ENCODE peak calls at places on chromosomes 2 and 18, in five cellular contexts. H is CD8-positive, alpha-beta T cell; N is GM06990; C is astrocyte; U is WERI-Rb-1. I is an unnamed sample.

GRCh38 chr2:13522917-13523821 is 806.4 kb downstream of the TRIB2 start:
- DNase-seq in N (peak; percentile 59), U (no peak), C (peak; percentile 71), H (no peak), I (no peak)

GRCh38 chr2:69565431-69565839 is 78.1 kb downstream of the AAK1 start:
- DNase-seq in N (peak; percentile 24), U (peak; percentile 85), H (peak; percentile 43), C (no peak), I (peak; percentile 73)

GRCh38 chr18:45589559-45590041 is 25.7 kb upstream of the SLC14A2 start:
- DNase-seq in C (peak; percentile 91), N (no peak), U (no peak), H (no peak), I (peak; percentile 11)

GRCh38 chr2:232368311-232368731 is 10.2 kb upstream of the ALPP start:
- DNase-seq in U (no peak), C (no peak), N (no peak), H (no peak), I (no peak)

GRCh38 chr2:151762694-151763093 is 28.4 kb upstream of the NEB start:
- DNase-seq in N (no peak), H (no peak), U (peak; percentile 18), C (no peak), I (no peak)

GRCh38 chr2:45432406-45432805 is 178.7 kb downstream of the SRBD1 start:
- DNase-seq in U (no peak), N (no peak), C (no peak), H (no peak), I (no peak)

GRCh38 chr2:221973502-221973901 is 325.3 kb downstream of the PAX3 start:
- DNase-seq in N (no peak), U (no peak), C (no peak), H (no peak), I (no peak)

GRCh38 chr2:60992985-60993392 is 24.5 kb upstream of the PEX13 start:
- DNase-seq in N (peak; percentile 83), H (no peak), U (no peak), C (no peak), I (no peak)

GRCh38 chr2:234490239-234491074 is 6.4 kb downstream of the ARL4C start:
- DNase-seq in H (no peak), N (no peak), C (no peak), U (no peak), I (no peak)

GRCh38 chr2:74186038-74186437 is 7.4 kb upstream of the MOB1A start:
- DNase-seq in U (no peak), C (no peak), H (no peak), N (peak; percentile 82), I (no peak)

GRCh38 chr2:66434679-66435548 is at the start of gene MEIS1:
- DNase-seq in C (peak; percentile 99), U (peak; percentile 96), H (no peak), N (peak; percentile 64), I (peak; percentile 81)

GRCh38 chr2:237287874-237288273 is 126.1 kb downstream of the COL6A3 start:
- DNase-seq in H (no peak), U (no peak), C (no peak), N (no peak), I (no peak)

GRCh38 chr2:56231361-56231760 is 47.6 kb downstream of the CCDC85A start:
- DNase-seq in N (no peak), C (no peak), H (no peak), U (no peak), I (no peak)

GRCh38 chr2:76197842-76198448 is 487.2 kb upstream of the GCFC2 start:
- DNase-seq in H (no peak), N (peak; percentile 15), U (peak; percentile 80), C (peak; percentile 23), I (peak; percentile 80)

GRCh38 chr18:21393986-21394385 is 152.0 kb downstream of the GREB1L start:
- DNase-seq in C (no peak), H (no peak), N (no peak), U (no peak), I (no peak)

GRCh38 chr2:237473474-237474453 is 13.3 kb upstream of the MLPH start:
- DNase-seq in U (no peak), N (no peak), H (no peak), C (peak; percentile 89), I (no peak)

GRCh38 chr18:42614619-42615293 is 500.7 kb downstream of the RIT2 start:
- DNase-seq in N (no peak), U (peak; percentile 14), C (peak; percentile 20), H (no peak), I (no peak)

GRCh38 chr2:104852161-104852689 is 1.7 kb upstream of the POU3F3 start:
- DNase-seq in H (no peak), C (no peak), U (no peak), N (no peak), I (peak; percentile 58)

GRCh38 chr18:60100805-60101204 is 201.0 kb downstream of the PMAIP1 start:
- DNase-seq in H (no peak), C (no peak), U (no peak), N (no peak), I (no peak)

GRCh38 chr2:234241656-234242445 is 191.3 kb downstream of the SPP2 start:
- DNase-seq in N (no peak), H (no peak), C (peak; percentile 97), U (no peak), I (peak; percentile 54)

DNA sequence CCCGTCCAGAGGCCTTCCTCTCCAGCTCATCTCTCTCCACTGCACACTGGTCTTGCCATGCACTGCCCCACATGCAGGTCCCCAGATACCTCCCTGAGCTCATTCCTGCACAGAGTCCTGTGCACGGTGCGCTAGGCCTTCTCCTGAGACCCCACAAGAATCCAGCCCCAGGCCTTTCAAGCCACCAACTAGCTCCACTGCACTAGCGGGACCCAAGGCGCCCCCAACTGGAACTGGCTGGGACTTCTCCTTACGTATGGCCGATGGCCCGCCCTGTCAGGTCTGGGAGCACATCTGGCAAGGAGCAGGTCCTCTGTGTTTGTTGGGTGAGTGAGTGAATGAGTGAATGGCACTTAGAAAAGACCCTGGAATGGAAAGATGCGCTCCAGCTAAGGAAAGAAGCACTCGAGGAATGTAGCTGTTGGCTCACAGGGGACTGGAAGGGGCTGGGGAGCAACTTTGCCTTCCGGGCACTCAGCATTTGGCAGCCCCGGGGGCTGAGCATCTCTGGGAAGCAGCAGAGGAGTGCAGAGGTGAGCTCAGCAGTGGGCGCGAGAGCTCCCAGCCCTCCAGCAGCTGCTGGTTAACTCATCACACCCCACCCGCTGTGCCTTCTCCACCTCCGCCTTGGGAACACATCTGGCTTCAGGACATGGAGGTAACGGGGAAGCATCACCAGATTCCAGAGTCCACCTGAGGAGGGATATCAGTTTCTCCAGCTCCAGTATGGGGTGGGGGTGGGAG is 223.1 kb downstream of the GLI2 start:
- DNase-seq in C (no peak), N (no peak), H (no peak), U (peak; percentile 45), I (peak; percentile 54)
- TF ChIP-seq CTCF in C (no peak), N (peak; percentile 22), H (no peak), U (peak; percentile 63), I (peak; percentile 25)

DNA sequence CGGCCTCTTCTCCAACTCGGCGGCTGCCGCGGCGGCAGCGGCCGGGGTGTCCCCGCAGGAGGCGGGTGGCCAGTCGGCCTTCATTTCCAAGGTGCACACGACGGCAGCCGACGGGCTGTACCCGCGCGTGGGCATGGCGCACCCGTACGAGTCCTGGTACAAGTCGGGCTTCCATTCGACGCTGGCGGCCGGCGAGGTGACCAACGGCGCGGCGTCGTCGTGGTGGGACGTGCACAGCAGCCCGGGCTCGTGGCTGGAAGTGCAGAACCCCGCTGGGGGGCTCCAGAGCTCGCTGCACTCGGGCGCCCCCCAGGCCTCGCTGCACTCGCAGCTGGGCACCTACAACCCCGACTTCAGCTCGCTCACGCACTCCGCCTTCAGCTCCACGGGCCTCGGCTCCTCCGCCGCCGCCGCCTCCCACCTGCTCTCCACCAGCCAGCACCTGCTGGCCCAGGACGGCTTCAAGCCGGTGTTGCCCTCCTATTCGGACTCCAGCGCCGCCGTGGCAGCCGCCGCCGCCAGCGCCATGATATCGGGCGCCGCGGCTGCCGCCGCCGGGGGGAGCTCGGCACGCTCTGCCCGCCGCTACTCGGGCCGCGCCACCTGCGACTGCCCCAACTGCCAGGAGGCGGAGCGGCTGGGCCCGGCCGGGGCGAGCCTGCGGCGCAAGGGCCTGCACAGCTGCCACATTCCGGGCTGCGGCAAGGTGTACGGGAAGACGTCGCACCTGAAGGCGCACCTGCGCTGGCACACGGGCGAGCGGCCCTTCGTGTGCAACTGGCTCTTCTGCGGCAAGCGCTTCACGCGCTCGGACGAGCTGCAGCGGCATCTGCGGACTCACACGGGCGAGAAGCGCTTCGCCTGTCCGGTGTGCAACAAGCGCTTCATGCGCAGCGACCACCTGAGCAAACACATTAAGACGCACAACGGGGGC is 1.9 kb downstream of the SP9 start:
- DNase-seq in C (no peak), U (peak; percentile 59), H (no peak), N (peak; percentile 74), I (peak; percentile 67)
- TF ChIP-seq CTCF in C (no peak), U (peak; percentile 34), H (no peak), N (peak; percentile 40), I (no peak)

GRCh38 chr2:7111626-7112025 is 194.4 kb downstream of the RNF144A start:
- DNase-seq in U (peak; percentile 55), C (no peak), N (no peak), H (no peak), I (no peak)
- TF ChIP-seq CTCF in U (peak; percentile 44), C (no peak), N (peak; percentile 37), H (no peak), I (no peak)

GRCh38 chr18:63342206-63342605 is 22.6 kb upstream of the BCL2 start:
- DNase-seq in C (no peak), H (no peak), U (peak; percentile 60), N (no peak), I (peak; percentile 53)

GRCh38 chr18:63344263-63344662 is 22.7 kb downstream of the KDSR start:
- DNase-seq in H (no peak), U (no peak), N (no peak), C (no peak), I (no peak)

GRCh38 chr18:63344918-63345317 is 22.1 kb downstream of the KDSR start:
- DNase-seq in N (no peak), C (no peak), U (no peak), H (no peak), I (no peak)

GRCh38 chr18:63336366-63337099 is 17.0 kb upstream of the BCL2 start:
- DNase-seq in N (no peak), H (no peak), C (peak; percentile 90), U (no peak), I (no peak)

GRCh38 chr18:63339920-63340484 is 20.4 kb upstream of the BCL2 start:
- DNase-seq in H (peak; percentile 10), C (no peak), U (peak; percentile 43), N (no peak), I (peak; percentile 57)
- TF ChIP-seq CTCF in H (peak; percentile 75), C (peak; percentile 64), U (peak; percentile 57), N (peak; percentile 52), I (peak; percentile 73)

DNA sequence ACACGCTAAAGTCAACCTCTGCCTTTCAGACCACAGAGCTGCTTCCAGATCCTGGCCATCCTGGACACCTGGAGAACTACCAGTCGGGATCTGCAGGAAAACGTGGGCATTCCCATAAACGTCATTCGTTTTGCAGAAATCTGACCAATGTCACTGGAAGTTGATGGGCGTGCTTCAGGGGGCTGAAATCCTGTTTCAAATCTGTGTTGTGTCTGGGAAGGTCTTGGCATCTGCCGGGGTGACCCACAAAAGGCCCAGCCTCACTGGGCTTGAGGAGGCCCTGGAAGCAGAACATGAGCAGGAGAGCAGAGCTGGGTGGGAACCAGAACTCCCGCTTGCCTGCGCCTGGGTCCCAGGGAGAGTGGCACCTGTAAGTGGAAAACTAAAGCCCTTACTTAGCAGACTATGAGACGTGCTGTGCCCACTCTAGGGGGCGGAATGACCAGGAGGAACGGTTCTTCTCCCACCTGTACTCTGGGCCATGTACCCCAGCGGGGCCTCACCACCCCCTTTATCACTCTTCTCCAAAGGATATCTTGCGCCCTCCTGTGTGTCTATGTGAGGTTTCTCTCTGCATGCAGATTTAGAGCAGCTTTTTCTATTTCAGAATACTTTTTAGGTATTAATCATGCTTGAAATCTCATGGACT is 200.9 kb downstream of the FAM210A start:
- DNase-seq in H (no peak), U (peak; percentile 47), N (no peak), C (no peak), I (no peak)
- TF ChIP-seq CTCF in H (no peak), U (peak; percentile 23), N (no peak), C (no peak), I (no peak)

GRCh38 chr2:98084151-98084868 is 2.7 kb upstream of the VWA3B start:
- DNase-seq in H (no peak), C (no peak), N (no peak), U (no peak), I (no peak)
- TF ChIP-seq CTCF in H (no peak), C (no peak), N (no peak), U (no peak), I (no peak)

I was measured in nephron progenitor cell.